ENCODE peak calls at places on chromosomes 13 and 19, in four cellular contexts. B is GM12878, M is SK-N-SH, J is K562. D is an unnamed sample.
A peak's percentile ranks its signal among the peaks of the same experiment; 100 is the strongest.

GRCh38 chr19:33143897-33144405 is 12.0 kb downstream of the WDR88 start:
- DNase-seq in B (no peak), M (peak; percentile 88), J (peak; percentile 75), D (peak; percentile 78)

GRCh38 chr13:31038834-31039552 is 106.5 kb downstream of the TEX26 start:
- DNase-seq in J (no peak), B (peak; percentile 84), M (no peak), D (no peak)

GRCh38 chr19:6127716-6128335 is 7.6 kb upstream of the ACSBG2 start:
- DNase-seq in B (no peak), M (no peak), J (no peak), D (no peak)

GRCh38 chr13:46341112-46341711 is 45.8 kb downstream of the RUBCNL start:
- DNase-seq in B (peak; percentile 51), M (no peak), J (no peak), D (no peak)

GRCh38 chr13:72253754-72254153 is 386.8 kb upstream of the DACH1 start:
- DNase-seq in J (no peak), B (no peak), M (no peak), D (no peak)

GRCh38 chr19:6068711-6069110 is 41.6 kb downstream of the RFX2 start:
- DNase-seq in M (no peak), B (no peak), J (no peak), D (no peak)

GRCh38 chr13:52405767-52406494 is at the start of gene THSD1:
- DNase-seq in J (no peak), M (peak; percentile 87), B (no peak), D (no peak)

GRCh38 chr19:511101-511841 is 4.0 kb downstream of the TPGS1 start:
- DNase-seq in B (no peak), J (no peak), M (no peak), D (peak; percentile 61)

GRCh38 chr19:10896851-10897526 is 25.6 kb downstream of the CARM1 start:
- DNase-seq in B (no peak), M (no peak), J (no peak), D (no peak)

GRCh38 chr13:73684750-73685149 is 449.5 kb downstream of the KLF12 start:
- DNase-seq in M (no peak), B (no peak), J (no peak), D (no peak)

GRCh38 chr13:47372742-47373141 is 475.9 kb upstream of the HTR2A start:
- DNase-seq in M (no peak), J (no peak), B (no peak), D (no peak)

GRCh38 chr13:111328111-111328802 is 7.8 kb downstream of the TEX29 start:
- DNase-seq in B (no peak), M (no peak), J (no peak), D (peak; percentile 38)

GRCh38 chr19:17513801-17514200 is 2.4 kb downstream of the PGLS start:
- DNase-seq in M (no peak), B (no peak), J (no peak), D (no peak)

GRCh38 chr13:100673831-100674362 is 698 bp downstream of the TMTC4 start:
- DNase-seq in J (peak; percentile 66), B (no peak), M (no peak), D (no peak)

GRCh38 chr19:11984986-11985385 is 20.1 kb downstream of the ZNF763 start:
- DNase-seq in J (peak; percentile 38), B (no peak), M (peak; percentile 27), D (peak; percentile 72)

GRCh38 chr19:29714371-29714952 is 599 bp downstream of the C19orf12 start:
- DNase-seq in M (no peak), B (no peak), J (peak; percentile 10), D (no peak)

GRCh38 chr13:52405369-52405766 is 604 bp downstream of the THSD1 start:
- DNase-seq in J (no peak), B (no peak), M (peak; percentile 41), D (no peak)

GRCh38 chr13:105530468-105530867 is 1005.0 kb downstream of the EFNB2 start:
- DNase-seq in M (no peak), B (no peak), J (no peak), D (no peak)

GRCh38 chr13:49810825-49811526 is 18.5 kb upstream of the KPNA3 start:
- DNase-seq in M (no peak), J (no peak), B (no peak), D (no peak)

GRCh38 chr19:33503791-33504444 is 17.7 kb downstream of the PEPD start:
- DNase-seq in B (no peak), J (no peak), M (peak; percentile 76), D (no peak)

GRCh38 chr13:33280923-33281322 is 4.6 kb downstream of the STARD13 start:
- DNase-seq in J (no peak), M (no peak), B (no peak), D (no peak)

GRCh38 chr13:100382787-100383186 is 205.8 kb downstream of the GGACT start:
- DNase-seq in M (no peak), J (no peak), B (no peak), D (no peak)

GRCh38 chr19:35279985-35280821 is 2.1 kb upstream of the HAMP start:
- DNase-seq in J (no peak), B (peak; percentile 28), M (no peak), D (no peak)

GRCh38 chr19:23318143-23318542 is 67.9 kb upstream of the ZNF724 start:
- DNase-seq in B (no peak), M (no peak), J (no peak), D (no peak)

GRCh38 chr13:113196970-113197737 is 11.3 kb downstream of the PCID2 start:
- DNase-seq in J (no peak), B (no peak), M (no peak), D (no peak)

GRCh38 chr13:32315255-32316029 is at the start of the genes BRCA2 and ZAR1L:
- DNase-seq in B (peak; percentile 68), J (peak; percentile 90), M (peak; percentile 90), D (peak; percentile 68)

GRCh38 chr13:113935523-113935922 is 38.4 kb downstream of the C13orf46 start:
- DNase-seq in M (peak; percentile 55), J (no peak), B (no peak), D (no peak)

GRCh38 chr19:55563261-55563690 is 17.4 kb downstream of the ZNF579 start:
- DNase-seq in B (no peak), J (no peak), M (peak; percentile 46), D (no peak)

DNA sequence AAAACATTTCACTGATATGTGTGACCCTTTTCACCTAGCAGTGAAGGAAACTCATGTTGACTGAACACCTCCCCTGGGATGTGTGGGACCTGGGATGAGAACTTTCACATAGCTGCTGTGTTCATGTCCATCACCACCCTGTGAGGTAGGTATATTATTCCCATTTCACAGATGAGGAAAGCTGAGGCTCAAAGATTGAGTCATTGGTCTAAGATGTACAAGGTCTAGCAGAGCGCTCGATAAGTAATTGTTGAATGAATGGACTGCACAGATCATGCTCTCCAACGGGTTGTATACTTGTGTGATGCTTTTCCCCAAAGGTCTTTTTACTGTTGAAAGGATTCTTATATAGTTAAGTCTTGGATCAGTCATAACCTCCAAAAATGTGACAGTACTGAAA is 75.6 kb upstream of the TSC22D1 start:
- DNase-seq in B (no peak), J (no peak), M (no peak), D (no peak)
- TF ChIP-seq NRF1 in B (no peak), J (no peak), M (no peak), D (no peak)

GRCh38 chr13:77521595-77522367 is 13.7 kb upstream of the SCEL start:
- DNase-seq in B (no peak), J (no peak), M (no peak), D (no peak)
- TF ChIP-seq NRF1 in B (no peak), J (no peak), M (no peak), D (no peak)

GRCh38 chr13:84192125-84192524 is 309.9 kb upstream of the SLITRK1 start:
- DNase-seq in J (no peak), B (no peak), M (no peak), D (no peak)

GRCh38 chr13:84187626-84188025 is 305.4 kb upstream of the SLITRK1 start:
- DNase-seq in B (no peak), J (no peak), M (no peak), D (no peak)

GRCh38 chr13:84191199-84191598 is 308.9 kb upstream of the SLITRK1 start:
- DNase-seq in J (no peak), M (no peak), B (no peak), D (no peak)
- TF ChIP-seq NRF1 in J (no peak), M (no peak), B (no peak), D (no peak)

GRCh38 chr13:37647038-37647650 is 48.6 kb upstream of the POSTN start:
- DNase-seq in B (no peak), J (no peak), M (no peak), D (no peak)
- TF ChIP-seq NRF1 in B (no peak), J (no peak), M (no peak), D (no peak)

GRCh38 chr19:7857727-7858701 is 16.2 kb downstream of the PRR36 start:
- DNase-seq in B (no peak), J (peak; percentile 83), M (no peak), D (peak; percentile 84)
- TF ChIP-seq NRF1 in B (no peak), J (peak; percentile 61), M (no peak), D (no peak)

GRCh38 chr13:44904982-44905381 is 84.3 kb downstream of the NUFIP1 start:
- DNase-seq in B (no peak), M (no peak), J (no peak), D (no peak)

GRCh38 chr13:44906758-44907157 is 82.5 kb downstream of the NUFIP1 start:
- DNase-seq in B (no peak), M (no peak), J (no peak), D (no peak)

GRCh38 chr13:44906230-44906629 is 83.0 kb downstream of the NUFIP1 start:
- DNase-seq in B (no peak), J (no peak), M (no peak), D (no peak)

GRCh38 chr13:44908266-44908665 is 81.0 kb downstream of the NUFIP1 start:
- DNase-seq in M (no peak), B (no peak), J (no peak), D (no peak)

DNA sequence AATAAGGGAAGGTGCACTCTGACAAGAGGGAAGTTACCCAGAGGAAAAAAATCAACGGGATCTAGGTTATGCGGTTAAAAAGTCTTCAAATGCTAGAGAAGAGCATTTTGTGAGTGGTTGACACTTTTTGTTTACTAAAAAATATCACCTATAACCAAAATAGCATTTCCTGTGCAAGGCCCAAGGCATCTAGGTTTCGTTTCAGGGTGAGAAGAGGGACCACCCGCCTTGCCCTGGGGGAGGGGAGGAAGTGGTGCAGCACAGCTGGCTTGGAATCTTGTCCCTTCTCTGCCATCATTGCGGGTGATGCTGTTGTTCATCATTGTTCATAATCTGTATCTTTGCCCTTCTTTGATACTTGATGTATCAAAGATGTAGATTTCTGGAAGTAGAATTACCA is 80.6 kb downstream of the NUFIP1 start:
- DNase-seq in B (no peak), M (no peak), J (no peak), D (no peak)
- TF ChIP-seq NRF1 in B (no peak), M (no peak), J (no peak), D (no peak)

D was measured in H1.